ENCODE peak calls at places on chromosomes 16 and 17, in six cellular contexts. D is Peyer's patch, G is HFFc6, R is dorsolateral prefrontal cortex, H is A549, K is AG10803. X is an unnamed sample.

GRCh38 chr16:84607061-84607460 is 10.8 kb downstream of the COTL1 start:
- DNase-seq in D (no peak), G (no peak), R (no peak), H (no peak), K (no peak), X (no peak)

GRCh38 chr17:60909405-60909804 is 231.8 kb downstream of the BCAS3 start:
- DNase-seq in D (no peak), G (no peak), R (no peak), H (no peak), K (no peak), X (no peak)

GRCh38 chr16:31099860-31100638 is 5.5 kb upstream of the VKORC1 start:
- DNase-seq in D (peak), G (peak), R (no peak), H (no peak), K (no peak), X (peak)

GRCh38 chr17:60554377-60554788 is 28.3 kb upstream of the APPBP2 start:
- DNase-seq in D (no peak), G (peak), R (no peak), H (no peak), K (peak), X (peak)

GRCh38 chr16:47461598-47462266 is 601 bp downstream of the PHKB start:
- DNase-seq in D (no peak), G (peak), R (no peak), H (peak), K (peak), X (peak)

GRCh38 chr16:49287572-49287971 is 5.9 kb upstream of the CBLN1 start:
- DNase-seq in D (no peak), G (no peak), R (no peak), H (no peak), K (no peak), X (no peak)

GRCh38 chr16:55655709-55656694 is at the start of gene SLC6A2:
- DNase-seq in D (no peak), G (no peak), R (no peak), H (no peak), K (no peak), X (no peak)

GRCh38 chr17:57114085-57114673 is 29.1 kb downstream of the AKAP1 start:
- DNase-seq in D (peak), G (no peak), R (peak), H (peak), K (peak), X (no peak)

GRCh38 chr16:72985148-72985882 is 62.6 kb downstream of the ZFHX3 start:
- DNase-seq in D (no peak), G (peak), R (no peak), H (no peak), K (peak), X (peak)

GRCh38 chr16:85498607-85499006 is 114.5 kb upstream of the GSE1 start:
- DNase-seq in D (no peak), G (no peak), R (no peak), H (no peak), K (no peak), X (no peak)

GRCh38 chr16:56519459-56520250 is at the start of gene BBS2:
- DNase-seq in D (peak), G (peak), R (peak), H (peak), K (peak), X (peak)

GRCh38 chr16:88320947-88321634 is 61.7 kb upstream of the ZNF469 start:
- DNase-seq in D (no peak), G (no peak), R (no peak), H (peak), K (no peak), X (no peak)

GRCh38 chr16:3716831-3717234 is 491 bp downstream of the TRAP1 start:
- DNase-seq in D (no peak), G (no peak), R (peak), H (peak), K (no peak), X (no peak)

GRCh38 chr17:47252209-47252608 is 1.4 kb upstream of the ITGB3 start:
- DNase-seq in D (no peak), G (peak), R (no peak), H (no peak), K (no peak), X (no peak)

GRCh38 chr16:56547120-56547948 is 17.5 kb upstream of the MT4 start:
- DNase-seq in D (no peak), G (peak), R (peak), H (no peak), K (peak), X (peak)

GRCh38 chr17:5516060-5516792 is 29.9 kb downstream of the MIS12 start:
- DNase-seq in D (no peak), G (peak), R (no peak), H (peak), K (peak), X (peak)

DNA sequence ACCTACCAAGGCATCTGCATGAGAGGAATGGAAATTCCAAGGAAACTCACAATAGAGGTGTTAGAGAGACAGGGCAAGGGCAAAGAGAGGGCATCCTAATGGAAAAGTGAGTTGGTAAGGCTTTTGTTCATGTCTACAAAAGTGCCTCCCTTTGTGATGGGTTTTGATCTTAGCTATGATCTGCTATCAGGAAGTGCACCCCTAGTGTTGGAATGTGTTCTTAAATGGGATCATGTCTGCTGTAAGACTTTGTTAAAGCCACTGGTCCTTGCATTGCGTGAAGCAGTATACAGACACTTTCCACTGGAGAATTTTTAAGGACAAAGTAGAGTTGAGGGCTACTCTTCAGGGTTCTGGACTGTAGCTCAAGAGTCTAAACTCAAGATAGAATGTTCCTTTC is 92.0 kb downstream of the MAP2K6 start:
- DNase-seq in D (no peak), G (no peak), R (no peak), H (peak), K (no peak), X (no peak)
- TF ChIP-seq CTCF in D (peak), G (peak), R (no peak), H (peak), K (peak), X (peak)

DNA sequence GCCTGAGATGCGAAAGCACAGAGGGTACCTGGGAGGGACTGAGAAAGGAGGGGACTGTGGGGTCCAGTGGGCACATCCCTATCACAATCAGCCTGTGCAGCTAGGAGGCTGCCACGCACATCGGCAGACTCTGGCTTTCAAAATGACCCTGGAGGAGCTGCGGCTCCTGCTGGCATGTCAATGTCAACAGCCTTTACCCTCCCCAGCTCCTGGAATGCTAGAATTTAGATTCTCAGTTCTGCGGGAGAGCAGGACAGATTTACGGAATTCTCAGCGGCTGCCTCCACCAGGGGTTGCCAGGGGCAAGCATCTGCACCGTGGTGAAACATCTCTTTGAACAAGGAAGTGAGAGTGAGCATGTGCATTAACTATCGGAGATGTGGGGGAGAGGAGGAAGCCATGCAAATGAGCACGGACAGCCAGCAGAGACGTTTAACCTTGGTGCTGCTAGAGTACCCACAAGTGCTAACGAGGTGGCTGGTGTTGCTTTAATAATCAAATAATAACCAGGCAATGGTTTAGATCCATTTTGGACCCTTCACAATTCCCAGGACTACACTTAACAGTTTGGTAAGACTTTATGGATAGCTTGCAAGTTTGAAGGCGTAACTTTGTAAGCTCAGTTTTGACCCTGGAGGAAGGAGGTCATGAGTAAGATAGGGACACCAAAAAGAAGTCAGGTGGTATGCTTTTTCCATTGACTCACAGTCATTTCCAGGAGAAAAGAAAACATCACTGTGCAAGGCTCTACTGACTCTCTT is 54.1 kb downstream of the XYLT1 start:
- DNase-seq in D (no peak), G (no peak), R (no peak), H (no peak), K (peak), X (peak)
- TF ChIP-seq CTCF in D (peak), G (no peak), R (peak), H (no peak), K (peak), X (peak)

GRCh38 chr17:66450857-66451158 is 148.4 kb downstream of the PRKCA start:
- DNase-seq in D (no peak), G (no peak), R (no peak), H (no peak), K (no peak), X (no peak)

GRCh38 chr17:66448008-66448644 is 145.7 kb downstream of the PRKCA start:
- DNase-seq in D (no peak), G (no peak), R (no peak), H (no peak), K (no peak), X (no peak)

GRCh38 chr17:66450008-66450856 is 147.8 kb downstream of the PRKCA start:
- DNase-seq in D (no peak), G (no peak), R (no peak), H (no peak), K (no peak), X (no peak)

GRCh38 chr17:66449418-66449977 is 147.1 kb downstream of the PRKCA start:
- DNase-seq in D (no peak), G (no peak), R (no peak), H (no peak), K (no peak), X (no peak)

GRCh38 chr17:66451188-66452149 is 149.1 kb downstream of the PRKCA start:
- DNase-seq in D (peak), G (no peak), R (no peak), H (peak), K (no peak), X (no peak)
- TF ChIP-seq CTCF in D (no peak), G (peak), R (no peak), H (peak), K (no peak), X (peak)

GRCh38 chr17:51860934-51861561 is 297.5 kb downstream of the CA10 start:
- DNase-seq in D (no peak), G (no peak), R (peak), H (peak), K (peak), X (no peak)

GRCh38 chr17:51852603-51853002 is 305.9 kb downstream of the CA10 start:
- DNase-seq in D (no peak), G (no peak), R (no peak), H (no peak), K (no peak), X (no peak)

GRCh38 chr17:51853857-51854256 is 304.7 kb downstream of the CA10 start:
- DNase-seq in D (no peak), G (no peak), R (no peak), H (no peak), K (no peak), X (no peak)

GRCh38 chr17:51857052-51857593 is 301.4 kb downstream of the CA10 start:
- DNase-seq in D (no peak), G (no peak), R (peak), H (no peak), K (no peak), X (no peak)
- TF ChIP-seq CTCF in D (no peak), G (no peak), R (no peak), H (no peak), K (no peak), X (no peak)

GRCh38 chr17:76431509-76431908 is 21.4 kb downstream of the UBE2O start:
- DNase-seq in D (no peak), G (no peak), R (no peak), H (no peak), K (no peak), X (no peak)

GRCh38 chr17:76426853-76427252 is 26.1 kb downstream of the UBE2O start:
- DNase-seq in D (no peak), G (no peak), R (no peak), H (no peak), K (no peak), X (no peak)

GRCh38 chr17:76432004-76432403 is 20.9 kb downstream of the UBE2O start:
- DNase-seq in D (no peak), G (no peak), R (peak), H (no peak), K (no peak), X (no peak)

GRCh38 chr17:76428511-76428910 is 24.4 kb downstream of the UBE2O start:
- DNase-seq in D (no peak), G (no peak), R (no peak), H (no peak), K (no peak), X (no peak)

GRCh38 chr17:76427457-76428231 is 25.3 kb downstream of the UBE2O start:
- DNase-seq in D (peak), G (peak), R (no peak), H (no peak), K (peak), X (peak)
- TF ChIP-seq CTCF in D (no peak), G (no peak), R (no peak), H (no peak), K (no peak), X (no peak)

GRCh38 chr17:43548689-43549379 is 2.7 kb upstream of the ETV4 start:
- DNase-seq in D (no peak), G (no peak), R (no peak), H (no peak), K (no peak), X (no peak)

GRCh38 chr17:43550754-43551153 is 4.6 kb upstream of the ETV4 start:
- DNase-seq in D (no peak), G (no peak), R (no peak), H (no peak), K (no peak), X (no peak)

GRCh38 chr17:43547189-43547550 is 1.0 kb upstream of the ETV4 start:
- DNase-seq in D (no peak), G (no peak), R (no peak), H (no peak), K (no peak), X (no peak)

GRCh38 chr17:43547659-43548256 is 1.6 kb upstream of the ETV4 start:
- DNase-seq in D (no peak), G (no peak), R (no peak), H (no peak), K (no peak), X (no peak)

DNA sequence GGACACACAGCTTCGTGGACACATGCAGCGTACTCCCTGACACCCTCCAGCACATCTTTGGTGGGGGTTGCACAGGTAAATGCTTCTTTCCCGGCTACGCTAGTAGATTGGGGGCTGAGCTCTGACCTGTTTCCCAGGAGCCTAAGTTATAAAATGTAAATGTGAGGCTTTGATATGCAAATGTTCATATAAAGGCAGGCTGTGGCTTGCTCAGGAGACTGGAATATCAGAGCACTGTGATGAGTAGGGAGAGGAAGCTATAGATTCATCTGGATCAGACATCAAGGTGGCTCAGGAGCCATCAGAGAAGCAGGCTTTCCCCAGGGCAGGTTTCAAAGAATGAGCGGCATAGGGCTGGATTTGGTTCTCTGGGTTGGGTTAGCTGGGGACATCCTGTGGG is 3.4 kb upstream of the ETV4 start:
- DNase-seq in D (no peak), G (no peak), R (no peak), H (no peak), K (no peak), X (no peak)
- TF ChIP-seq CTCF in D (no peak), G (no peak), R (no peak), H (no peak), K (no peak), X (no peak)

DNA sequence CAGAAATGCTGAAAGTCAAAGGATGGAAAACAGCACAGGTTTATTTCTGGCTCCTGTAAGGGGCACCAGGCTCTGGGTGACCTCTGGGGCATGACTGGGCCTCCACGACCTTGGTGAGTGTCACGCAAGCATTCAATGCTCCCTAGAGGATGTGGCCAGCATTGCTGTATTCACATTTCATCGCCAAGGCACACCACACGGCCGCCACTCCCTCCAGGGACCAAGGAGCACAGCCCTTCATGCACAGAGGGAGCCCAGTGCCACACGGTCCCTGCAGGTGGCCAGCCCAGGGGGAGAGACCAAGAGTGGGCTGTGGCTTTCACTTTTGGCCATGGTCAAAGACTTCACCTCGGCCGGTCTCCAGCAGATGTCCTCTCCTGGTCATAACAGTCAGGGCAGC is 137.4 kb upstream of the TNRC6C start:
- DNase-seq in D (peak), G (no peak), R (no peak), H (no peak), K (no peak), X (no peak)
- TF ChIP-seq CTCF in D (no peak), G (peak), R (no peak), H (no peak), K (no peak), X (no peak)

GRCh38 chr17:74758846-74759163 is 10.4 kb downstream of the NHERF1 start:
- DNase-seq in D (peak), G (no peak), R (no peak), H (peak), K (peak), X (peak)
- TF ChIP-seq CTCF in D (no peak), G (no peak), R (no peak), H (no peak), K (no peak), X (no peak)

GRCh38 chr16:10599626-10600025 is 19.2 kb upstream of the EMP2 start:
- DNase-seq in D (no peak), G (no peak), R (no peak), H (no peak), K (no peak), X (no peak)

GRCh38 chr16:10594312-10594950 is 14.0 kb upstream of the EMP2 start:
- DNase-seq in D (peak), G (no peak), R (no peak), H (no peak), K (no peak), X (no peak)

GRCh38 chr16:10598157-10598556 is 17.8 kb upstream of the EMP2 start:
- DNase-seq in D (peak), G (no peak), R (no peak), H (no peak), K (no peak), X (no peak)

GRCh38 chr16:10600792-10601443 is 20.5 kb upstream of the EMP2 start:
- DNase-seq in D (no peak), G (no peak), R (no peak), H (no peak), K (peak), X (no peak)

DNA sequence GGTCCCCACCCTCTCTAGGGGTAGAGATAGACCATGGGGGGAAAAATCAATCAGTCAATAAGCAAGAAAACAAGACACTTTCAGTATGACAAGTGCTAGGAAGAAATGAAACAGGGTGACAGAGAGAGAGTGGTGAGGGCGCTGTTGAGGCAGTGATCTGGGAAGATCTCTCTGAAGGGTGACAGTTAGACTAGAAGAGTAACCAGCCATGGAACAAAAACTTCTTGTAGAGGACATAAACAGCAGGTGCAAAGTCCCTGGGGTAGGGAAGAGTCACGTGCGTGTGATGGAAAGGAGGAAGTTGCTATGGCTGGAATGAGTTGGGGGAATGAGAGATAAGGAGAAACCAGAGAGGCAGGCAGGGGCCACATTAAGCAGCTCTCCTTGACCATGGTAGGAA is 16.8 kb upstream of the EMP2 start:
- DNase-seq in D (no peak), G (no peak), R (no peak), H (no peak), K (no peak), X (no peak)
- TF ChIP-seq CTCF in D (no peak), G (no peak), R (no peak), H (no peak), K (no peak), X (no peak)

GRCh38 chr17:81230043-81230820 is 7.5 kb upstream of the CEP131 start:
- DNase-seq in D (no peak), G (no peak), R (no peak), H (peak), K (no peak), X (no peak)
- TF ChIP-seq CTCF in D (no peak), G (peak), R (no peak), H (peak), K (no peak), X (peak)

X was measured in astrocyte of the spinal cord.